ENCODE peak calls at places on chromosomes 3 and 15, in four cellular contexts. M, B, J and K are unnamed samples. For H3K4me1, the result is how much of the 10 kb centered on the place peaks cover.

GRCh38 chr15:93895976-93896770 is 335.2 kb upstream of the MCTP2 start:
- DNase-seq in M (no peak), B (no peak), J (no peak), K (no peak)

GRCh38 chr3:195236076-195236798 is 34.7 kb downstream of the XXYLT1 start:
- DNase-seq in M (no peak), B (no peak), J (no peak), K (peak)

GRCh38 chr3:50481992-50482391 is 21.4 kb downstream of the CACNA2D2 start:
- DNase-seq in M (no peak), B (no peak), J (no peak), K (no peak)

GRCh38 chr15:65096481-65097385 is 18.3 kb downstream of the UBAP1L start:
- DNase-seq in M (no peak), B (no peak), J (no peak), K (no peak)

GRCh38 chr3:136595862-136596697 is 156.1 kb downstream of the STAG1 start:
- DNase-seq in M (no peak), B (no peak), J (no peak), K (no peak)

GRCh38 chr3:51710631-51711351 is 3.9 kb downstream of the GRM2 start:
- DNase-seq in M (no peak), B (no peak), J (no peak), K (peak)

GRCh38 chr3:191151653-191152052 is 47.4 kb upstream of the OSTN start:
- DNase-seq in M (no peak), B (no peak), J (no peak), K (no peak)

GRCh38 chr15:89654847-89655805 is at the start of gene KIF7:
- DNase-seq in M (no peak), B (peak), J (no peak), K (peak)

GRCh38 chr3:126554560-126555525 is 3.9 kb downstream of the C3orf22 start:
- DNase-seq in M (no peak), B (no peak), J (no peak), K (peak)

GRCh38 chr15:48865387-48866079 is 12.4 kb upstream of the EID1 start:
- DNase-seq in M (no peak), B (no peak), J (no peak), K (no peak)

GRCh38 chr3:44649709-44650108 is 1.2 kb downstream of the ZNF35 start:
- DNase-seq in M (no peak), B (no peak), J (no peak), K (no peak)

GRCh38 chr3:127748754-127749327 is 73.5 kb downstream of the MGLL start:
- DNase-seq in M (no peak), B (no peak), J (no peak), K (peak)

GRCh38 chr3:59326246-59327024 is 276.6 kb upstream of the CFAP20DC start:
- DNase-seq in M (no peak), B (peak), J (no peak), K (no peak)

GRCh38 chr15:92808611-92809063 is 91.5 kb upstream of the CHD2 start:
- DNase-seq in M (peak), B (peak), J (no peak), K (peak)

GRCh38 chr15:60916674-60917468 is 312.2 kb downstream of the RORA start:
- DNase-seq in M (peak), B (peak), J (peak), K (peak)

GRCh38 chr3:184636774-184637316 is 75.0 kb downstream of the MAGEF1 start:
- DNase-seq in M (no peak), B (no peak), J (no peak), K (no peak)

GRCh38 chr3:153623834-153624233 is 461.8 kb downstream of the RAP2B start:
- DNase-seq in M (no peak), B (no peak), J (no peak), K (no peak)

GRCh38 chr3:9384141-9384828 is 13.1 kb upstream of the SETD5 start:
- DNase-seq in M (no peak), B (no peak), J (no peak), K (no peak)

GRCh38 chr3:4597204-4597985 is 104.2 kb downstream of the ITPR1 start:
- DNase-seq in M (no peak), B (no peak), J (no peak), K (no peak)

GRCh38 chr3:169548194-169548593 is 115.3 kb downstream of the MECOM start:
- DNase-seq in M (no peak), B (no peak), J (no peak), K (no peak)

GRCh38 chr3:22735373-22735772 is 467.8 kb upstream of the UBE2E2 start:
- DNase-seq in M (no peak), B (no peak), J (no peak), K (no peak)

GRCh38 chr15:78034495-78035191 is 42.9 kb downstream of the TBC1D2B start:
- DNase-seq in M (no peak), B (no peak), J (peak), K (no peak)

GRCh38 chr3:187740446-187741399 is 4.5 kb downstream of the BCL6 start:
- DNase-seq in M (peak), B (peak), J (peak), K (peak)

GRCh38 chr3:117853923-117854322 is 1144.3 kb downstream of the TUSC7 start:
- DNase-seq in M (no peak), B (no peak), J (no peak), K (no peak)

GRCh38 chr3:27507515-27508266 is 23.5 kb upstream of the SLC4A7 start:
- DNase-seq in M (no peak), B (no peak), J (no peak), K (no peak)

GRCh38 chr15:70036585-70037343 is 61.0 kb downstream of the TLE3 start:
- DNase-seq in M (no peak), B (no peak), J (no peak), K (no peak)

GRCh38 chr3:46663611-46664135 is 29.8 kb downstream of the ALS2CL start:
- DNase-seq in M (no peak), B (no peak), J (peak), K (no peak)

GRCh38 chr15:46394463-46394862 is 759.6 kb downstream of the SQOR start:
- DNase-seq in M (no peak), B (no peak), J (no peak), K (no peak)

GRCh38 chr3:14235003-14235876 is 56.6 kb downstream of the LSM3 start:
- DNase-seq in M (no peak), B (no peak), J (no peak), K (no peak)

GRCh38 chr3:56557815-56558170 is 818 bp downstream of the CCDC66 start:
- DNase-seq in M (no peak), B (no peak), J (no peak), K (no peak)

GRCh38 chr3:152399374-152399773 is 130.6 kb downstream of the MBNL1 start:
- DNase-seq in M (no peak), B (no peak), J (no peak), K (no peak)
- H3K4me1 ChIP-seq in M (half or more), B (under half), J (under half), K (half or more)

DNA sequence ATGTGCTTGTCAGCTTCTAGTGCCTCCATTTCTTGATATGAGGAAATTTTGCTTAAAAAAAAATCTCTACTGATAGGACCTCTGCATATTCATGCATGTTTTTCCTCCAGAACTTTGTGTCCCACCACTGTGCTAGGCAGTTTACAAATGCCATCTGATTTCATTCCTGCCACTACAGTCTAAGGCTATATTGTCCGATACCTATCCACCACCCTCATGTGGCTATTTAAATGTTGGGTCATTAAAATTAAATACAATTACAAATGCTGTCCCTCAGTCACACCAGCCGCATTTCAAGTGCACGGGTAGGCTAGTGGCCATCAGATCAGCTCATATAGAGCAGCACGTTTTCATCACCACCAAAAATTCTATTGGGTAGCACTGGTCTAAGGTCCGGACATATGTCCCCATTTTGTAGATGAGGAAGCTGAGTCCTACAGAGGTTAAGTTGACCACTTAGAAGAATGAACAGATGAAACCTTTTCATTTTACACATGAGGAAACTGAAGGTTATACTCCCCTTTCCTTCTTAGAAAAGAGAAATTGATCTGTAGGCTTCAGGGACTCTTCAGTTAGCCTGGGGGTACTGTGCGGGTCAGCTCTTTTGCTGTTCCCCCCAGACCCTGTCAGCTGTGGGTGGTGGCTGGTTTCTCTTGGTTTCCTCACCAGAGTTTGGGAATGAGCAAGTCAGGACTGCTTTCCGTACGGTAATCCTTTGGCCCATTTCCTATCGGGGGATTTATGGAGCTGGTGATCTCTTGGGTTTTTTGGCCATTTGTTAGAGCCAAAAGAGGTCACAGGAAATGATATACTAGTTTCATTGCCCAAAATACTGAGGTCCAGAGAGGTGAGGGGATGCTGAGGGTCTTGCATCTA is 56.6 kb downstream of the SMAD3 start:
- DNase-seq in M (no peak), B (no peak), J (no peak), K (no peak)
- H3K4me1 ChIP-seq in M (half or more), B (half or more), J (half or more), K (half or more)

GRCh38 chr15:81303241-81304225 is 20.4 kb downstream of the STARD5 start:
- DNase-seq in M (no peak), B (no peak), J (peak), K (no peak)

GRCh38 chr15:81304226-81304625 is 19.7 kb downstream of the STARD5 start:
- DNase-seq in M (peak), B (no peak), J (no peak), K (peak)

GRCh38 chr15:81301815-81302399 is 22.0 kb downstream of the STARD5 start:
- DNase-seq in M (no peak), B (no peak), J (no peak), K (peak)

GRCh38 chr15:81301385-81301784 is 22.6 kb downstream of the STARD5 start:
- DNase-seq in M (no peak), B (no peak), J (no peak), K (peak)

GRCh38 chr15:81302605-81303204 is 21.2 kb downstream of the STARD5 start:
- DNase-seq in M (no peak), B (no peak), J (peak), K (no peak)
- H3K4me1 ChIP-seq in M (under half), B (under half), J (half or more), K (under half)

DNA sequence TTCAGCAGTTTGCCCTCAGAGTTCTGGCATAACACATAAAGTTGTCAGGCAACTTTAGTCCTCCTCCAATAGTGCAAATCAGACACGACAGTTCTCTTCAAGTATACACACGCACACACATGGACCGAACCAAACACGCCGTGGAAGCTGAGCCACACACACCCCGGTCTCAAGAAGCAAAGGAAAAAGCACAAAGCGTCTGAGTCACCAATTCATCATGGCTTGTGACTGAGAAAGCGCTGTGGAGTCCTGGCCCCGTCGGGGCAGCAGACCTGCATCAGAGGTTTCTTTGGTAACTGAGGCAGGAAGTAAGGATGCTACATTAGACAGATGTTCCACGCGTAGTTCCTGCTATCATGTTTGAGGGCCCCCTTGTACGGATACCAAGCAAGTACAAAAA is 85.7 kb downstream of the VGLL4 start:
- DNase-seq in M (peak), B (no peak), J (no peak), K (peak)
- H3K4me1 ChIP-seq in M (half or more), B (under half), J (under half), K (half or more)

DNA sequence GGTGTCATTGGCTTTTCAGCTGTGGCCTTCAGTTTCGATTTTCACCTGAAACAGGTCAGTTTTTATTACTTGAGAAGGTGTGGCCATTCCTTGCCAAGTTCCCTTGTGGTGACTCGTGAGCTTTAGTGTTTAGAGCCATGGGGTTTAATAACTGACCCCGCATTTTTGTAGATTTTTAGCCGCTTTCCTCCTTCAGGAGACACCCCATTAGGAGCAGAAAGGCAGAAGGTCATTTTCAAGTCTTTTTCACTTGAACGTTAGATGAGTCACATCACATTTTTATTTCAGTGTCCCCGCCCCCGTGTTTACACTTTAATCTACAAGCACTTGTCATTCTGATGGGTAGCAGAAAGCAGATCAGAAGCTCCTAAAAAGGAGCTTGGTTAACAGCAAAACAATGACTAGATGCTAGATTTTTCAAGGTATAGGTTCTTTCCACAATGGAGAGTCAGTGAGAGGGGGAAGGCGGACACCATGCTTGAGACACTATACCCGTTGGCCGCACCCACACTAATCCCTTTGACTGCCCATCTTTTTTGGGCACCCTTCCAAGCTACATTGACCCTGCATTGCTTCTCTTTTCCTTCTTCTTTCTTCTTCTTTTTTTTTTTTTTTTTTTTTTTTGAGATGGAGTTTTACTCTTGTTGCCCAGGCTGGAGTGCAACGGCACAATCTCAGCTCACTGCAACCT is 132.7 kb downstream of the GHSR start:
- DNase-seq in M (no peak), B (peak), J (no peak), K (no peak)
- H3K4me1 ChIP-seq in M (half or more), B (under half), J (under half), K (half or more)

GRCh38 chr15:85480923-85481322 is 100.5 kb downstream of the AKAP13 start:
- DNase-seq in M (no peak), B (no peak), J (no peak), K (no peak)

GRCh38 chr15:85477061-85477460 is 96.7 kb downstream of the AKAP13 start:
- DNase-seq in M (no peak), B (no peak), J (no peak), K (no peak)

GRCh38 chr15:85477730-85478129 is 97.3 kb downstream of the AKAP13 start:
- DNase-seq in M (no peak), B (no peak), J (no peak), K (no peak)

GRCh38 chr15:85475711-85476110 is 95.3 kb downstream of the AKAP13 start:
- DNase-seq in M (no peak), B (no peak), J (no peak), K (no peak)

DNA sequence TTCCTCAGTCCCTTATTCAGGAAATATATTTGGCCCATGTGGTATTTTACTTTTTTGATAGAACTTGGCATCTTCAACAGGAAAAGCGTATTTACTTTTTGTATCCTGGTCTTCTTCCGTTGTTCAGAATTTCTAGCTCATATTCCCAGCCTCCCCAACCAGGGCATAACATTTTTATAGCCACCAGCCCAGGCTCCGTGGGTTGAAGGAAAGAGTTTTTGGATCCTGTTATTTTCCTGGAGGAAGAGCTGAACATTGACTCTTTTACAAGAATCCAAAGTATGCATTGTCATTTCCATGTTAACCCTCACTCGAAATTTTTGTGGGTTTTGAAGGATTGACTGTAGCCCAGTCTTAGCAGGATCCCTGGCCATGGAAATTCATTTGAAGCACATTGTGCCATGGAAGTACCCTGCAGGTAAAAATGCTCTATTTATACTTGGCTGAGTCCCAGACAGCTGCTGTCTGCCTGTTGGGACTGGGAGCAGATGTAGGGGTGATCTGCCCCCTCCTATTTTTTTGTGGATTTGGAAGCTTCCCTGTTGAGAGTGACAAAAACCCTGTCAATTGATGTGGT is 98.8 kb downstream of the AKAP13 start:
- DNase-seq in M (no peak), B (no peak), J (no peak), K (no peak)
- H3K4me1 ChIP-seq in M (half or more), B (under half), J (under half), K (under half)

GRCh38 chr3:197001972-197002700 is 27.5 kb downstream of the MELTF start:
- DNase-seq in M (peak), B (no peak), J (no peak), K (no peak)

GRCh38 chr3:197002701-197003454 is 26.7 kb downstream of the MELTF start:
- DNase-seq in M (peak), B (peak), J (peak), K (peak)

GRCh38 chr3:197000211-197000610 is 29.4 kb downstream of the MELTF start:
- DNase-seq in M (peak), B (no peak), J (no peak), K (peak)

GRCh38 chr3:196998966-196999760 is 30.5 kb downstream of the MELTF start:
- DNase-seq in M (peak), B (no peak), J (no peak), K (no peak)

GRCh38 chr3:197001106-197001971 is 28.3 kb downstream of the MELTF start:
- DNase-seq in M (peak), B (no peak), J (no peak), K (no peak)
- H3K4me1 ChIP-seq in M (under half), B (under half), J (under half), K (under half)

GRCh38 chr15:63498815-63499549 is 5.4 kb upstream of the USP3 start:
- DNase-seq in M (no peak), B (no peak), J (no peak), K (no peak)
- H3K4me1 ChIP-seq in M (under half), B (under half), J (half or more), K (under half)

DNA sequence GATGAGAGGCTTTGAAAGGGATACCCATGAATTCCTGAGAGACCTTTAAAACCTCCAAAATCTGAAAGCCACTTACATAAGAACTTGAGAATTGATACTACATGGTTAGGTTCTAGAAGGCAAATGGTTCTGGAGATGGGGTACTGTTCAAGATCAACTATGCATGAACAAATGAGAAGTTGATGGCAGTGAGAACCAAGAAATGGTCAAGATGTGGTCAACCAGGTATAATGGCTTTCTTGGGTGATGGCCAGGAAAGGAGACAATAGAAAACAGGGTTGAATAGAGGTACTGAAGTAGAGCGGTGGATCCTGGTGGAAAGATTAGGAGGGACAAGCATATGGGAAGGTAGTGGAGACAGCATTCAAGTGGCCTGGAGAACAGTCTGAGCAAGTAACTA is 200.4 kb downstream of the RBMS3 start:
- DNase-seq in M (no peak), B (no peak), J (no peak), K (no peak)
- H3K4me1 ChIP-seq in M (under half), B (under half), J (under half), K (under half)